ENCODE peak calls at places on chromosome 18, in seven cellular contexts. J, U, G, I, Z, Y and R are unnamed samples.

GRCh38 chr18:58144106-58144505 is 100.1 kb downstream of the NEDD4L start:
- DNase-seq in J (no peak), U (no peak), G (no peak), I (no peak), Z (no peak), Y (no peak), R (no peak)

GRCh38 chr18:48497863-48498262 is 41.0 kb upstream of the CTIF start:
- DNase-seq in J (no peak), U (no peak), G (no peak), I (no peak), Z (no peak), Y (no peak), R (no peak)

GRCh38 chr18:76494181-76494540 is 881 bp downstream of the ZNF516 start:
- DNase-seq in J (peak; percentile 38), U (no peak), G (no peak), I (peak; percentile 42), Z (no peak), Y (peak; percentile 63), R (no peak)

GRCh38 chr18:13381907-13382682 is 163.5 kb downstream of the LDLRAD4 start:
- DNase-seq in J (peak; percentile 22), U (peak; percentile 27), G (no peak), I (no peak), Z (peak; percentile 81), Y (peak; percentile 73), R (peak; percentile 75)

GRCh38 chr18:49743296-49743567 is 70.1 kb downstream of the ACAA2 start:
- DNase-seq in J (no peak), U (no peak), G (no peak), I (no peak), Z (no peak), Y (no peak), R (no peak)

GRCh38 chr18:6444484-6445228 is 29.9 kb upstream of the L3MBTL4 start:
- DNase-seq in J (no peak), U (no peak), G (no peak), I (no peak), Z (no peak), Y (no peak), R (no peak)

GRCh38 chr18:64234336-64234735 is 85.4 kb upstream of the LINC00305 start:
- DNase-seq in J (no peak), U (no peak), G (no peak), I (no peak), Z (no peak), Y (no peak), R (no peak)

GRCh38 chr18:8695932-8696510 is 9.3 kb upstream of the MTCL1 start:
- DNase-seq in J (no peak), U (no peak), G (no peak), I (no peak), Z (no peak), Y (no peak), R (no peak)

GRCh38 chr18:48770243-48770642 is 180.5 kb downstream of the SMAD7 start:
- DNase-seq in J (no peak), U (no peak), G (no peak), I (no peak), Z (no peak), Y (no peak), R (no peak)

GRCh38 chr18:10023853-10024638 is 110.2 kb downstream of the VAPA start:
- DNase-seq in J (no peak), U (no peak), G (no peak), I (no peak), Z (peak; percentile 9), Y (no peak), R (no peak)

GRCh38 chr18:36338420-36338933 is 41.0 kb downstream of the FHOD3 start:
- DNase-seq in J (no peak), U (no peak), G (no peak), I (no peak), Z (no peak), Y (no peak), R (no peak)

GRCh38 chr18:77103991-77104521 is 28.5 kb downstream of the MBP start:
- DNase-seq in J (no peak), U (no peak), G (no peak), I (no peak), Z (no peak), Y (no peak), R (no peak)

GRCh38 chr18:76402026-76402990 is 92.7 kb downstream of the ZNF516 start:
- DNase-seq in J (no peak), U (no peak), G (no peak), I (no peak), Z (no peak), Y (no peak), R (no peak)

GRCh38 chr18:70333316-70333715 is 44.5 kb downstream of the SOCS6 start:
- DNase-seq in J (no peak), U (no peak), G (no peak), I (no peak), Z (no peak), Y (no peak), R (no peak)

GRCh38 chr18:7847988-7848387 is 280.9 kb downstream of the PTPRM start:
- DNase-seq in J (no peak), U (no peak), G (no peak), I (no peak), Z (no peak), Y (no peak), R (no peak)

GRCh38 chr18:25187582-25188291 is 164.2 kb downstream of the ZNF521 start:
- DNase-seq in J (no peak), U (no peak), G (no peak), I (no peak), Z (no peak), Y (no peak), R (no peak)

GRCh38 chr18:57813245-57813644 is 10.1 kb upstream of the ATP8B1 start:
- DNase-seq in J (no peak), U (peak; percentile 82), G (peak; percentile 96), I (no peak), Z (no peak), Y (no peak), R (no peak)

GRCh38 chr18:76553715-76554603 is 58.9 kb upstream of the ZNF516 start:
- DNase-seq in J (no peak), U (no peak), G (peak; percentile 67), I (no peak), Z (no peak), Y (no peak), R (no peak)

GRCh38 chr18:76896677-76897076 is 74.3 kb downstream of the ZNF236 start:
- DNase-seq in J (no peak), U (no peak), G (no peak), I (no peak), Z (no peak), Y (no peak), R (no peak)

GRCh38 chr18:76943542-76944339 is 121.4 kb downstream of the ZNF236 start:
- DNase-seq in J (no peak), U (peak; percentile 39), G (peak; percentile 60), I (no peak), Z (no peak), Y (peak; percentile 58), R (no peak)

GRCh38 chr18:8685141-8685913 is 20.0 kb upstream of the MTCL1 start:
- DNase-seq in J (no peak), U (no peak), G (no peak), I (no peak), Z (no peak), Y (no peak), R (no peak)

GRCh38 chr18:77021075-77021474 is 111.5 kb downstream of the MBP start:
- DNase-seq in J (no peak), U (no peak), G (no peak), I (no peak), Z (no peak), Y (no peak), R (no peak)

GRCh38 chr18:28198588-28198987 is 21.7 kb upstream of the CDH2 start:
- DNase-seq in J (no peak), U (no peak), G (no peak), I (no peak), Z (no peak), Y (no peak), R (no peak)

GRCh38 chr18:25233582-25234362 is 118.2 kb downstream of the ZNF521 start:
- DNase-seq in J (no peak), U (peak; percentile 32), G (no peak), I (no peak), Z (no peak), Y (no peak), R (no peak)

GRCh38 chr18:62399781-62400308 is 74.7 kb downstream of the TNFRSF11A start:
- DNase-seq in J (peak; percentile 49), U (no peak), G (no peak), I (peak; percentile 37), Z (no peak), Y (no peak), R (no peak)

DNA sequence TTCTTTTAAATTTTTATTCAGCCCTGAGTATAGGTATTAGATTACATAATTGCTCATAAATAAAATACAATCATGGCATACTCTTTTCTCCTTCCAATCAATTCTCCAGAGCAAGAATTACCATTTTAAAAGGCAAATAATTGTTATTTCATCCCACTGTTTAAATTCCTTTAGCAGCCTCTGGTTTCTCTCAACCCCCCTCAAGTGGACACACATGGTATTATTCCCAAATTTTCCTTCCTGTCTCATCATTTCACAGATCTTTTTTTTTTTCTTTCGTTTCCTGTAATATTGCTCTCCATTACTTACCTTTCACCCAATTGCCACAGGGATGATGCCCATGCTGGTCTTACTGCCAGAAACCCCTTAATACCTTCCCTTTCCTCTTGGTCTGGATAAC is 385.2 kb downstream of the RIT2 start:
- DNase-seq in J (no peak), U (no peak), G (no peak), I (no peak), Z (no peak), Y (no peak), R (no peak)
- TF ChIP-seq CTCF in J (no peak), U (peak; percentile 0), G (no peak), I (no peak), Z (peak; percentile 27), Y (no peak), R (peak; percentile 67)

GRCh38 chr18:23824235-23824634 is 135.0 kb downstream of the LAMA3 start:
- DNase-seq in J (no peak), U (no peak), G (no peak), I (no peak), Z (no peak), Y (no peak), R (no peak)
- TF ChIP-seq CTCF in J (peak; percentile 17), U (peak; percentile 8), G (no peak), I (no peak), Z (peak; percentile 26), Y (no peak), R (peak; percentile 57)

DNA sequence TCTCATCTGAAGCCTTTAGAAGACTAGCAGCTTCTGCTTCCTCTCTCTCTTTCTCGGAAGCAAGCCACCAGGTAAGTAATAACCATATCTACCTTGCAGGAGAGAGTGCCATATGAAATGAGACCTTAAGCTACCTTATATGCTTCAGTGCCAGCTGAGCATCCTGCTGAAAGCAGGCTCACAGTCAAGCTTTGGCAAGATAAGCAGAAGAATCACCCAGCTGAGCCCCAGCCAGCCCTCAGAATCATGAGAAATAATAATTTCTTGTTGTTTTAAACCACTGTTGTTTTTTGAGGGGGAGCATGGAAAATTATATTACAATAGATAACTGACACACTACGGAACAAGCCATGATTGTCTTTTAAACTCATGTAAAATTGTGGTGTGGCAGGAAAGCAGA is 514.4 kb downstream of the MBD2 start:
- DNase-seq in J (no peak), U (no peak), G (no peak), I (no peak), Z (no peak), Y (no peak), R (no peak)
- TF ChIP-seq CTCF in J (no peak), U (no peak), G (no peak), I (no peak), Z (no peak), Y (no peak), R (no peak)

GRCh38 chr18:80147418-80148315 is 38.6 kb downstream of the ADNP2 start:
- DNase-seq in J (peak; percentile 89), U (peak; percentile 51), G (peak; percentile 38), I (peak; percentile 77), Z (peak; percentile 91), Y (peak; percentile 89), R (no peak)
- TF ChIP-seq CTCF in J (no peak), U (no peak), G (no peak), I (no peak), Z (no peak), Y (no peak), R (no peak)

GRCh38 chr18:75125359-75126331 is 83.3 kb downstream of the PTGR3 start:
- DNase-seq in J (no peak), U (no peak), G (no peak), I (peak; percentile 36), Z (no peak), Y (no peak), R (no peak)
- TF ChIP-seq CTCF in J (no peak), U (peak; percentile 4), G (peak; percentile 25), I (no peak), Z (no peak), Y (no peak), R (no peak)